ENCODE peak calls at places on chromosome 20, in four cellular contexts. Z is pancreas, O is lung, Y is IMR-90. N is an unnamed sample.

GRCh38 chr20:53769041-53769440 is 175.4 kb upstream of the ZNF217 start:
- ATAC-seq in Z (no peak), O (no peak), Y (peak; percentile 69), N (no peak)

GRCh38 chr20:17314262-17314661 is 87.4 kb downstream of the PCSK2 start:
- ATAC-seq in Z (no peak), O (no peak), Y (no peak), N (no peak)

GRCh38 chr20:58585753-58586540 is 65.1 kb upstream of the STX16 start:
- ATAC-seq in Z (no peak), O (no peak), Y (peak; percentile 38), N (no peak)

GRCh38 chr20:51678041-51678697 is 90.0 kb downstream of the ATP9A start:
- ATAC-seq in Z (peak; percentile 84), O (no peak), Y (no peak), N (no peak)

GRCh38 chr20:45781391-45781931 is 10.2 kb downstream of the WFDC3 start:
- ATAC-seq in Z (peak; percentile 18), O (peak; percentile 46), Y (peak; percentile 53), N (no peak)

GRCh38 chr20:23340524-23340923 is 10.1 kb upstream of the NXT1 start:
- ATAC-seq in Z (peak; percentile 86), O (no peak), Y (peak; percentile 84), N (no peak)

GRCh38 chr20:39534846-39535245 is 572.7 kb downstream of the DHX35 start:
- ATAC-seq in Z (no peak), O (no peak), Y (no peak), N (no peak)

GRCh38 chr20:41047279-41047974 is 18.8 kb downstream of the TOP1 start:
- ATAC-seq in Z (peak; percentile 13), O (no peak), Y (no peak), N (no peak)

GRCh38 chr20:2800590-2801458 is at the start of gene CPXM1:
- ATAC-seq in Z (peak; percentile 25), O (peak; percentile 30), Y (peak; percentile 51), N (no peak)

GRCh38 chr20:52457826-52458225 is 266.2 kb upstream of the ZFP64 start:
- ATAC-seq in Z (no peak), O (no peak), Y (no peak), N (no peak)

GRCh38 chr20:2890743-2891142 is 17.5 kb downstream of the PTPRA start:
- ATAC-seq in Z (no peak), O (no peak), Y (no peak), N (no peak)

GRCh38 chr20:46638367-46639274 is 12.6 kb downstream of the SLC13A3 start:
- ATAC-seq in Z (no peak), O (no peak), Y (no peak), N (no peak)

GRCh38 chr20:57260959-57261357 is 5.5 kb downstream of the BMP7 start:
- ATAC-seq in Z (no peak), O (no peak), Y (no peak), N (no peak)
- H3K4me1 ChIP-seq in Z (no peaks in the 10 kb centered on the region), O (no peaks in the 10 kb centered on the region), Y (no peaks in the 10 kb centered on the region), N (peaks cover 24% of the 10 kb centered on the region)

GRCh38 chr20:43755390-43755789 is 28.6 kb upstream of the GTSF1L start:
- ATAC-seq in Z (no peak), O (no peak), Y (peak; percentile 43), N (no peak)

GRCh38 chr20:43752051-43752360 is 25.2 kb upstream of the GTSF1L start:
- ATAC-seq in Z (no peak), O (no peak), Y (no peak), N (no peak)

GRCh38 chr20:43751167-43752050 is 24.6 kb upstream of the GTSF1L start:
- ATAC-seq in Z (no peak), O (no peak), Y (peak; percentile 63), N (peak; percentile 86)

GRCh38 chr20:43750774-43751166 is 24.0 kb upstream of the GTSF1L start:
- ATAC-seq in Z (no peak), O (no peak), Y (no peak), N (no peak)

DNA sequence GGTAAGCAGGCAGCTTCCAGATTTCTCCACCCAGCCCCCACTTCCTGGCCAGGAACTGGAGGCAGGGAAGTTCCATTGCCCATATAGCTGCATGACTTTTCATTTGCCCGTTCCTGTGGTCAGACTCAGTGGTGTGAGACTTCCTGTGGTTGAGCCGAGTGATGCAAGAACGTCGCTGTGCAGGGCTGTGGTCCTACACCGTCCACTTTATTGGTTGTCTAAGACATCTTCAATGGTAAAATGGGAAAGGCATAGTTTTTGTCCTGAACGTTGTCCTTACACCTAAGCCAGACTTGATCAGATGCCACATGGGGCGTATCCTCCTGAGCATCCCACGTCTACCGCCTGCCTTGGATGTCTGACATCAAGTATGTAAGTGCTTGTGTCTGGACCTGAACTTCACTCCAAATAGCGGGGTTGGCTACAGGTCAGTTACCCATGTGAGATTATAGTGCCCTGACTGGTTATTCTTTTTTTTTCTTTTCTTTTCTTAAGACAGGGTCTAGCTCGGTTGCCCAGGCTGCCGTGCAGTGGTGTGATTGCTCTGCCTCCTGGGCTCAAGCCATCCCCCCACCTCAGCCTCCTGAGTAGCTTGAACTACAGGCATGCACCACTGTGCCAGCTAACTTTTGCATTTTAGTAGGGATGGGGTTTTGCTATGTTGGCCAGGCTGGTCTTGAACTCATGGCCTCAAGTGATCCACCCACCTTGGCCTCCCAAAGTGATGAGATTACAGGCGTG is 25.9 kb upstream of the GTSF1L start:
- ATAC-seq in Z (peak; percentile 56), O (no peak), Y (peak; percentile 35), N (no peak)
- H3K4me1 ChIP-seq in Z (no peaks in the 10 kb centered on the region), O (no peaks in the 10 kb centered on the region), Y (peaks cover 19% of the 10 kb centered on the region), N (no peaks in the 10 kb centered on the region)

GRCh38 chr20:62361799-62362589 is 5.1 kb downstream of the LAMA5 start:
- ATAC-seq in Z (no peak), O (peak; percentile 49), Y (no peak), N (no peak)
- H3K4me1 ChIP-seq in Z (peaks cover 8% of the 10 kb centered on the region), O (peaks cover 8% of the 10 kb centered on the region), Y (peaks cover 13% of the 10 kb centered on the region), N (peaks cover 71% of the 10 kb centered on the region)

GRCh38 chr20:49275634-49276033 is 2.2 kb downstream of the ZNFX1 start:
- ATAC-seq in Z (no peak), O (no peak), Y (no peak), N (no peak)
- H3K4me1 ChIP-seq in Z (peaks cover 10% of the 10 kb centered on the region), O (peaks cover 29% of the 10 kb centered on the region), Y (peaks cover 4% of the 10 kb centered on the region), N (peaks cover 12% of the 10 kb centered on the region)

DNA sequence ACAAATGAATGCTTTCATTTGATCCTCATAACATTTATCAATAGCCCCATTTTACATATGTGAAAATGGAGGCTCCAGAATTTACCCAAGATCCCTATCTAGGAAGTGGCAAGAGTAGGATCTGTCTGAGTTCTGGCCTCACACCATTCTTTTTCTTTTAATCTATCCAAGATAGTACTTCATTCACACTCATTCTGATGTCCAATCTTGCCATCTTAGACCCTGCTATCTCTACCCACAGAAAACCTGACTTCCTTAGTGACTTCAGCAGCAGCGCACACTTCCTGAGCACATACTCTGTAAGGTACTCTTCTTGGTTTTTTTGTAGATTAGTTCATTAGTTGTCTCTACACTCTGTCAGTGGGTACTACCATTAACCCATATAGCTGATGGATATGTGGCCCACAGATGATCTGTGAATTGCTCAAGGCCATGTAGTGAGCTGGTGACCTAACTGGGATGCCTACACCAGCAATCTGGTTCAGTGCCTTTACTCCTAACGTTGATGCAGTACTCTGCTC is 36.3 kb downstream of the COX4I2 start:
- ATAC-seq in Z (no peak), O (no peak), Y (no peak), N (no peak)
- H3K4me1 ChIP-seq in Z (peaks cover 53% of the 10 kb centered on the region), O (peaks cover 71% of the 10 kb centered on the region), Y (peaks cover 45% of the 10 kb centered on the region), N (peaks cover 48% of the 10 kb centered on the region)

GRCh38 chr20:63708301-63709148 is 686 bp downstream of the ZGPAT start:
- ATAC-seq in Z (no peak), O (no peak), Y (peak; percentile 6), N (no peak)
- H3K4me1 ChIP-seq in Z (no peaks in the 10 kb centered on the region), O (no peaks in the 10 kb centered on the region), Y (peaks cover 10% of the 10 kb centered on the region), N (no peaks in the 10 kb centered on the region)

DNA sequence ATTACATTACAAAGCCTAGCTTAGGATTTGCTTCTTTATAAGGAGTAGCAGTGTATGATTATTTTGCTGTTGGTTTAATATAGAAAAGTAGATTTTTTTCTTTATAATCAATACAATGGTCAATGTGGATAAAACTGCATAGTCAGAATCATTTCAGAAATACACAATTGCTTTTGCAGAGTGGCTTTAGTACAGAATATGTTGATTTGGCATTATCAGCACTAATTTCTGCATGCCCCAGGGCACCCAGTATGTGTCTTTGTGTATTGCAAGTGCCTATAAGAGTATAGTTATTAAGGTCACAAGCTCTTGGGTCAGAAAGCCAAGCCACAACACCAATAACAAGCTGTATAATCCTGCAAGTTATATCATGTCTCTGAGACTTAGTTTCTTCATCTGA is 258.4 kb downstream of the PLCB1 start:
- ATAC-seq in Z (no peak), O (no peak), Y (no peak), N (no peak)
- H3K4me1 ChIP-seq in Z (peaks cover 39% of the 10 kb centered on the region), O (no peaks in the 10 kb centered on the region), Y (peaks cover 4% of the 10 kb centered on the region), N (peaks cover 15% of the 10 kb centered on the region)

N was measured in gastroesophageal sphincter.